ENCODE peak calls at places on chromosomes 5 and 9, in ten cellular contexts. One of them, this sample, is unnamed.

GRCh38 chr9:70601000-70601929 is 186.8 kb upstream of the KLF9 start:
- DNase-seq in heart right ventricle: peak
- DNase-seq in upper lobe of left lung: peak
- DNase-seq in mesendoderm: no peak
- DNase-seq in GM23338: no peak
- DNase-seq in HL-60: no peak
- DNase-seq in Karpas-422: no peak
- DNase-seq in HCT116: no peak
- DNase-seq in uterus: peak
- DNase-seq in Peyer's patch: peak
- DNase-seq in this sample: peak

GRCh38 chr9:118586978-118587377 is 782.3 kb downstream of the BRINP1 start:
- DNase-seq in GM23338: no peak
- DNase-seq in mesendoderm: no peak
- DNase-seq in Peyer's patch: peak
- DNase-seq in Karpas-422: no peak
- DNase-seq in HCT116: no peak
- DNase-seq in heart right ventricle: no peak
- DNase-seq in HL-60: no peak
- DNase-seq in uterus: no peak
- DNase-seq in upper lobe of left lung: no peak
- DNase-seq in this sample: no peak

GRCh38 chr5:31442253-31442820 is 89.6 kb downstream of the DROSHA start:
- DNase-seq in HL-60: no peak
- DNase-seq in GM23338: no peak
- DNase-seq in Karpas-422: no peak
- DNase-seq in Peyer's patch: no peak
- DNase-seq in uterus: no peak
- DNase-seq in heart right ventricle: no peak
- DNase-seq in HCT116: no peak
- DNase-seq in upper lobe of left lung: no peak
- DNase-seq in mesendoderm: no peak
- DNase-seq in this sample: no peak

GRCh38 chr9:34413229-34413852 is 36.6 kb upstream of the MYORG start:
- DNase-seq in heart right ventricle: peak
- DNase-seq in uterus: peak
- DNase-seq in Karpas-422: peak
- DNase-seq in mesendoderm: peak
- DNase-seq in Peyer's patch: no peak
- DNase-seq in upper lobe of left lung: no peak
- DNase-seq in HCT116: no peak
- DNase-seq in HL-60: no peak
- DNase-seq in GM23338: peak
- DNase-seq in this sample: no peak

GRCh38 chr9:92723299-92723625 is 41.4 kb downstream of the BICD2 start:
- DNase-seq in HCT116: no peak
- DNase-seq in HL-60: no peak
- DNase-seq in Karpas-422: no peak
- DNase-seq in Peyer's patch: no peak
- DNase-seq in heart right ventricle: peak
- DNase-seq in mesendoderm: no peak
- DNase-seq in GM23338: no peak
- DNase-seq in upper lobe of left lung: no peak
- DNase-seq in uterus: no peak
- DNase-seq in this sample: no peak

GRCh38 chr5:178527458-178528307 is 62.5 kb downstream of the COL23A1 start:
- DNase-seq in uterus: no peak
- DNase-seq in mesendoderm: no peak
- DNase-seq in HCT116: no peak
- DNase-seq in HL-60: no peak
- DNase-seq in upper lobe of left lung: no peak
- DNase-seq in Karpas-422: no peak
- DNase-seq in heart right ventricle: peak
- DNase-seq in GM23338: no peak
- DNase-seq in Peyer's patch: no peak
- DNase-seq in this sample: no peak

GRCh38 chr5:113371788-113372196 is 63.0 kb downstream of the TSSK1B start:
- DNase-seq in uterus: no peak
- DNase-seq in heart right ventricle: no peak
- DNase-seq in HCT116: no peak
- DNase-seq in upper lobe of left lung: no peak
- DNase-seq in GM23338: no peak
- DNase-seq in HL-60: no peak
- DNase-seq in Peyer's patch: no peak
- DNase-seq in mesendoderm: no peak
- DNase-seq in Karpas-422: no peak
- DNase-seq in this sample: no peak

GRCh38 chr5:150710165-150710564 is 9.3 kb upstream of the RBM22 start:
- DNase-seq in GM23338: peak
- DNase-seq in Peyer's patch: no peak
- DNase-seq in HL-60: no peak
- DNase-seq in Karpas-422: no peak
- DNase-seq in mesendoderm: peak
- DNase-seq in heart right ventricle: no peak
- DNase-seq in HCT116: no peak
- DNase-seq in upper lobe of left lung: no peak
- DNase-seq in uterus: no peak
- DNase-seq in this sample: no peak

GRCh38 chr9:134211811-134212460 is 47.6 kb upstream of the RNU6ATAC start:
- DNase-seq in Karpas-422: no peak
- DNase-seq in GM23338: no peak
- DNase-seq in Peyer's patch: no peak
- DNase-seq in upper lobe of left lung: no peak
- DNase-seq in uterus: no peak
- DNase-seq in mesendoderm: no peak
- DNase-seq in heart right ventricle: no peak
- DNase-seq in HL-60: no peak
- DNase-seq in HCT116: no peak
- DNase-seq in this sample: peak

GRCh38 chr5:109644829-109645228 is 44.9 kb upstream of the MAN2A1 start:
- DNase-seq in heart right ventricle: no peak
- DNase-seq in HCT116: no peak
- DNase-seq in Peyer's patch: no peak
- DNase-seq in GM23338: peak
- DNase-seq in Karpas-422: no peak
- DNase-seq in upper lobe of left lung: no peak
- DNase-seq in HL-60: no peak
- DNase-seq in uterus: no peak
- DNase-seq in mesendoderm: peak
- DNase-seq in this sample: no peak
- H3K27ac ChIP-seq in heart right ventricle: no peak
- H3K27ac ChIP-seq in HCT116: no peak
- H3K27ac ChIP-seq in Peyer's patch: no peak
- H3K27ac ChIP-seq in GM23338: peak
- H3K27ac ChIP-seq in Karpas-422: no peak
- H3K27ac ChIP-seq in upper lobe of left lung: no peak
- H3K27ac ChIP-seq in HL-60: no peak
- H3K27ac ChIP-seq in uterus: no peak
- H3K27ac ChIP-seq in mesendoderm: peak
- H3K27ac ChIP-seq in this sample: peak

GRCh38 chr5:59618644-59619043 is 274.9 kb downstream of the PDE4D start:
- DNase-seq in HL-60: no peak
- DNase-seq in uterus: no peak
- DNase-seq in HCT116: no peak
- DNase-seq in heart right ventricle: no peak
- DNase-seq in upper lobe of left lung: no peak
- DNase-seq in mesendoderm: no peak
- DNase-seq in GM23338: no peak
- DNase-seq in Karpas-422: no peak
- DNase-seq in Peyer's patch: no peak
- DNase-seq in this sample: no peak

GRCh38 chr5:59621477-59621876 is 272.0 kb downstream of the PDE4D start:
- DNase-seq in Peyer's patch: no peak
- DNase-seq in heart right ventricle: no peak
- DNase-seq in uterus: no peak
- DNase-seq in HL-60: no peak
- DNase-seq in HCT116: no peak
- DNase-seq in mesendoderm: no peak
- DNase-seq in upper lobe of left lung: no peak
- DNase-seq in Karpas-422: no peak
- DNase-seq in GM23338: no peak
- DNase-seq in this sample: no peak

GRCh38 chr5:59617186-59617771 is 276.2 kb downstream of the PDE4D start:
- DNase-seq in GM23338: no peak
- DNase-seq in HL-60: no peak
- DNase-seq in HCT116: no peak
- DNase-seq in Peyer's patch: no peak
- DNase-seq in heart right ventricle: no peak
- DNase-seq in Karpas-422: no peak
- DNase-seq in mesendoderm: no peak
- DNase-seq in uterus: no peak
- DNase-seq in upper lobe of left lung: no peak
- DNase-seq in this sample: no peak

GRCh38 chr5:59622848-59623247 is 270.7 kb downstream of the PDE4D start:
- DNase-seq in HCT116: no peak
- DNase-seq in uterus: no peak
- DNase-seq in Peyer's patch: no peak
- DNase-seq in mesendoderm: no peak
- DNase-seq in HL-60: no peak
- DNase-seq in upper lobe of left lung: no peak
- DNase-seq in GM23338: no peak
- DNase-seq in heart right ventricle: no peak
- DNase-seq in Karpas-422: no peak
- DNase-seq in this sample: no peak

DNA sequence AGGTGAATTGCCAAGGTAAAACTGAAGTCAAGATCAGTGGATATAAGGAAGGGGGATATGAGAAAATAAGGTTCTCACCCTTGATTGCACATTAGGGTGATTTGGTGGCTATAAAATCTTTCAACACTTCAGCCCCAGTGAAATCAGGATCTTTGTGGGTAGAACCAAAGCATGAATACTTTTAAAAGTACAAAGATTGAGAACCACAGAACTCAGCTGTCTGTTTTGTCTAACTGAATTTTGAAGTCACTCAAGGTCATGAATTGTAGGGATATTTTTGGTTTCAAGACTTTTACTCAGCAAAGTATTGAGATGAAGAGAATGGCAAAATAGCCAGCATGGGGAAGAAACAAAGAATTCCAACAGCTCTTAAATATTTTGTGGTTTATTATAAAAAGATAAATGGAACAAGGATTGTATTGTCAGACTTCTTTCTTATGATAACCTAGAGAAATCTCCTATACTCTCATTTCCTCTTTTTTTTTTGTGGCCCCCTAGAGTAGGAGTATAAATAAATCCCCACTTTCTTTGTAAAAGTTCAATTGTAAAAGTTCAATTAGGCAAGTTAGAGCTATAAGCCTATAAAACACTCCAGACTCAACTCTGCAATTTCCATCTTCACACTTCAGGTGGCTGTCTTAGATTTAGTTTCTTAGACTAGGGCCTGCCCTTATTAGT is 272.9 kb downstream of the PDE4D start:
- DNase-seq in HCT116: no peak
- DNase-seq in upper lobe of left lung: no peak
- DNase-seq in mesendoderm: no peak
- DNase-seq in GM23338: no peak
- DNase-seq in Peyer's patch: no peak
- DNase-seq in Karpas-422: no peak
- DNase-seq in heart right ventricle: no peak
- DNase-seq in uterus: no peak
- DNase-seq in HL-60: no peak
- DNase-seq in this sample: no peak
- H3K27ac ChIP-seq in HCT116: no peak
- H3K27ac ChIP-seq in upper lobe of left lung: no peak
- H3K27ac ChIP-seq in mesendoderm: no peak
- H3K27ac ChIP-seq in GM23338: peak
- H3K27ac ChIP-seq in Peyer's patch: no peak
- H3K27ac ChIP-seq in Karpas-422: no peak
- H3K27ac ChIP-seq in heart right ventricle: no peak
- H3K27ac ChIP-seq in uterus: no peak
- H3K27ac ChIP-seq in HL-60: no peak
- H3K27ac ChIP-seq in this sample: no peak

DNA sequence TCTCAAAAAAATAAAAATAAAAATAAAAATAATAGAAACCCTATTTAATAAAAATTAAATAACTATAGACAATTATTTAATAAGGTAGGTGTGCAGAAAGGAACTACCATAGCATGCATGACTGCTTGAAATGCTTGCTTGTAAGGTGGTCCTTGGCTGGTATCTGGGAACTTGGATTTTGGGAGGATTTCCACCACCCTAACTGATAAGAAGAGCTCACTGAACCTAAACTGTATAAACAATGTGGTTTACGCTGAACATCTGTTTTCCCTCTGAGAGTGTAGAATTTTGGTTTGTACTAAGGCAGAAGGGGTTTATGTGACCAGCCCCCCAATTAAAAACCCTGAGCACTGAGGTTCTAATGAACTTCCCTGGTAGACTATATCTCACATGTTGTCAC is 31.2 kb downstream of the CPLANE1 start:
- DNase-seq in mesendoderm: no peak
- DNase-seq in GM23338: no peak
- DNase-seq in Peyer's patch: no peak
- DNase-seq in HCT116: no peak
- DNase-seq in heart right ventricle: no peak
- DNase-seq in upper lobe of left lung: no peak
- DNase-seq in uterus: no peak
- DNase-seq in HL-60: no peak
- DNase-seq in Karpas-422: no peak
- DNase-seq in this sample: no peak
- H3K27ac ChIP-seq in mesendoderm: no peak
- H3K27ac ChIP-seq in GM23338: no peak
- H3K27ac ChIP-seq in Peyer's patch: no peak
- H3K27ac ChIP-seq in HCT116: no peak
- H3K27ac ChIP-seq in heart right ventricle: no peak
- H3K27ac ChIP-seq in upper lobe of left lung: no peak
- H3K27ac ChIP-seq in uterus: no peak
- H3K27ac ChIP-seq in HL-60: no peak
- H3K27ac ChIP-seq in Karpas-422: no peak
- H3K27ac ChIP-seq in this sample: no peak

DNA sequence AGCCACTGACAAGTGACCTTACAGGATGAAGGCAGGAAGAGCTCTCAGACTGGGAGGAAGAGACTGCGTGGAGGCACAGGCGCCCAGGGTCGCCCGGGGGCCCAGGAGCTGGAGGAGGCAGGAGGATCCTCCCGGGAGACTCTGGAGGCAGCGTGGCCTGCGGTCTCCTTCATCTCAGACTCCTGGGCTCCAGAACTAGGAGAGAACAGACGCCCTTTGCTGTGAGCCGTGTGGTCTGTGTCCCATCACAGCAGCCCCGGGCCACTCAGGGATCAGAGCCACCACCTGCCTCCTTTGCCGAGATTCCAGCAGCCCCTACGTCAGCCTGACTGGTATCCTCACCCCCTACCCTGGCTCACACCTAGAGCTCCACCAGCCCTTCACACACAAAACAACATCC is 45.2 kb downstream of the SLC12A7 start:
- DNase-seq in uterus: no peak
- DNase-seq in HL-60: no peak
- DNase-seq in upper lobe of left lung: peak
- DNase-seq in HCT116: no peak
- DNase-seq in mesendoderm: no peak
- DNase-seq in Peyer's patch: no peak
- DNase-seq in Karpas-422: no peak
- DNase-seq in GM23338: no peak
- DNase-seq in heart right ventricle: no peak
- DNase-seq in this sample: no peak
- H3K27ac ChIP-seq in uterus: no peak
- H3K27ac ChIP-seq in HL-60: no peak
- H3K27ac ChIP-seq in upper lobe of left lung: no peak
- H3K27ac ChIP-seq in HCT116: no peak
- H3K27ac ChIP-seq in mesendoderm: no peak
- H3K27ac ChIP-seq in Peyer's patch: no peak
- H3K27ac ChIP-seq in Karpas-422: no peak
- H3K27ac ChIP-seq in GM23338: no peak
- H3K27ac ChIP-seq in heart right ventricle: no peak
- H3K27ac ChIP-seq in this sample: no peak

This sample was measured in sigmoid colon.